ENCODE peak calls at places on chromosome 15, in six cellular contexts. G, V, Q, N, L and F are unnamed samples.

GRCh38 chr15:68278345-68279217 is 1.0 kb downstream of the FEM1B start:
- DNase-seq in G (no peak), V (no peak), Q (no peak), N (peak), L (no peak), F (no peak)

GRCh38 chr15:94294556-94294955 is 63.2 kb downstream of the MCTP2 start:
- DNase-seq in G (no peak), V (no peak), Q (no peak), N (peak), L (no peak), F (no peak)

GRCh38 chr15:61364871-61365270 is 135.8 kb upstream of the RORA start:
- DNase-seq in G (peak), V (no peak), Q (peak), N (no peak), L (no peak), F (no peak)

GRCh38 chr15:74988007-74988800 is 7.2 kb upstream of the SCAMP5 start:
- DNase-seq in G (peak), V (no peak), Q (no peak), N (no peak), L (no peak), F (peak)

GRCh38 chr15:27993544-27993943 is 105.6 kb downstream of the OCA2 start:
- DNase-seq in G (no peak), V (peak), Q (no peak), N (no peak), L (no peak), F (no peak)

GRCh38 chr15:42194502-42194901 is 13.6 kb downstream of the VPS39 start:
- DNase-seq in G (no peak), V (no peak), Q (no peak), N (peak), L (no peak), F (no peak)

GRCh38 chr15:96321422-96322391 is 8.8 kb upstream of the NR2F2 start:
- DNase-seq in G (no peak), V (peak), Q (peak), N (no peak), L (no peak), F (no peak)

GRCh38 chr15:72113347-72114031 is 4.5 kb downstream of the MYO9A start:
- DNase-seq in G (no peak), V (no peak), Q (no peak), N (peak), L (no peak), F (no peak)

GRCh38 chr15:90950676-90951075 is 4.0 kb upstream of the RCCD1 start:
- DNase-seq in G (no peak), V (no peak), Q (no peak), N (no peak), L (no peak), F (no peak)

GRCh38 chr15:91853501-91853967 is at the start of gene SLCO3A1:
- DNase-seq in G (no peak), V (no peak), Q (peak), N (peak), L (peak), F (peak)

GRCh38 chr15:71443538-71443937 is 328.3 kb downstream of the THSD4 start:
- DNase-seq in G (no peak), V (no peak), Q (peak), N (peak), L (peak), F (no peak)

GRCh38 chr15:101114610-101115009 is 137.2 kb downstream of the CHSY1 start:
- DNase-seq in G (no peak), V (no peak), Q (no peak), N (no peak), L (no peak), F (no peak)

GRCh38 chr15:91921821-91922198 is 68.3 kb downstream of the SLCO3A1 start:
- DNase-seq in G (no peak), V (no peak), Q (no peak), N (no peak), L (no peak), F (no peak)

GRCh38 chr15:38699633-38700230 is 135.1 kb upstream of the RASGRP1 start:
- DNase-seq in G (peak), V (peak), Q (peak), N (peak), L (no peak), F (peak)

GRCh38 chr15:61171190-61171589 is 57.9 kb downstream of the RORA start:
- DNase-seq in G (no peak), V (no peak), Q (no peak), N (no peak), L (no peak), F (no peak)

GRCh38 chr15:32688151-32688639 is 29.6 kb upstream of the GREM1 start:
- DNase-seq in G (no peak), V (peak), Q (no peak), N (no peak), L (no peak), F (no peak)

GRCh38 chr15:62896969-62897486 is 145.5 kb upstream of the TPM1 start:
- DNase-seq in G (no peak), V (peak), Q (peak), N (peak), L (no peak), F (no peak)

GRCh38 chr15:93173369-93173768 is 84.4 kb upstream of the RGMA start:
- DNase-seq in G (no peak), V (no peak), Q (no peak), N (no peak), L (no peak), F (no peak)

GRCh38 chr15:78449220-78449999 is 11.4 kb downstream of the IREB2 start:
- DNase-seq in G (no peak), V (no peak), Q (no peak), N (no peak), L (no peak), F (no peak)

GRCh38 chr15:42058791-42059190 is 35.6 kb downstream of the PLA2G4D start:
- DNase-seq in G (no peak), V (no peak), Q (no peak), N (no peak), L (no peak), F (no peak)

GRCh38 chr15:75696303-75696657 is 16.4 kb downstream of the CSPG4 start:
- DNase-seq in G (no peak), V (no peak), Q (no peak), N (no peak), L (no peak), F (no peak)

GRCh38 chr15:43932907-43933306 is 106.1 kb downstream of the WDR76 start:
- DNase-seq in G (no peak), V (no peak), Q (peak), N (no peak), L (no peak), F (no peak)

GRCh38 chr15:99826146-99826745 is 93.0 kb upstream of the LYSMD4 start:
- DNase-seq in G (no peak), V (no peak), Q (no peak), N (no peak), L (no peak), F (no peak)

GRCh38 chr15:29825205-29825604 is 2.9 kb upstream of the TJP1 start:
- DNase-seq in G (no peak), V (no peak), Q (no peak), N (no peak), L (no peak), F (no peak)

GRCh38 chr15:59237119-59237853 is 30.6 kb downstream of the LDHAL6B start:
- DNase-seq in G (no peak), V (no peak), Q (no peak), N (no peak), L (no peak), F (no peak)

GRCh38 chr15:97747342-97747741 is 213.2 kb upstream of the ARRDC4 start:
- DNase-seq in G (no peak), V (no peak), Q (no peak), N (no peak), L (no peak), F (no peak)

GRCh38 chr15:96324900-96325299 is 5.6 kb upstream of the NR2F2 start:
- DNase-seq in G (no peak), V (no peak), Q (no peak), N (peak), L (no peak), F (no peak)

GRCh38 chr15:78083687-78084358 is 6.3 kb upstream of the TBC1D2B start:
- DNase-seq in G (no peak), V (no peak), Q (no peak), N (no peak), L (no peak), F (no peak)

GRCh38 chr15:33021806-33022389 is 172.6 kb downstream of the FMN1 start:
- DNase-seq in G (peak), V (no peak), Q (no peak), N (peak), L (no peak), F (peak)

GRCh38 chr15:35669021-35669420 is 123.1 kb upstream of the DPH6 start:
- DNase-seq in G (no peak), V (no peak), Q (no peak), N (no peak), L (no peak), F (no peak)

GRCh38 chr15:61613729-61614128 is 384.6 kb upstream of the RORA start:
- DNase-seq in G (no peak), V (no peak), Q (no peak), N (no peak), L (no peak), F (no peak)